ENCODE peak calls at places on chromosomes 3 and 15, in ten cellular contexts. One of them, this sample, is unnamed.

GRCh38 chr3:170038434-170039110 is 777 bp downstream of the GPR160 start:
- DNase-seq in posterior vena cava: peak
- DNase-seq in T1000: no peak
- DNase-seq in AG10803: no peak
- DNase-seq in HEK293T: peak
- DNase-seq in GOT3: no peak
- DNase-seq in skeletal muscle cell: no peak
- DNase-seq in HL-60: peak
- DNase-seq in globus pallidus: no peak
- DNase-seq in GM23338: peak
- DNase-seq in this sample: peak

GRCh38 chr3:14177580-14178246 is 688 bp downstream of the XPC start:
- DNase-seq in GOT3: no peak
- DNase-seq in HL-60: peak
- DNase-seq in AG10803: no peak
- DNase-seq in GM23338: no peak
- DNase-seq in HEK293T: no peak
- DNase-seq in globus pallidus: no peak
- DNase-seq in T1000: no peak
- DNase-seq in posterior vena cava: no peak
- DNase-seq in skeletal muscle cell: no peak
- DNase-seq in this sample: no peak

GRCh38 chr3:177382944-177383343 is 185.7 kb upstream of the TBL1XR1 start:
- DNase-seq in T1000: no peak
- DNase-seq in posterior vena cava: no peak
- DNase-seq in HL-60: no peak
- DNase-seq in globus pallidus: no peak
- DNase-seq in HEK293T: no peak
- DNase-seq in skeletal muscle cell: no peak
- DNase-seq in GOT3: no peak
- DNase-seq in GM23338: no peak
- DNase-seq in AG10803: no peak
- DNase-seq in this sample: no peak

GRCh38 chr3:12935023-12935860 is 93.9 kb upstream of the RPL32 start:
- DNase-seq in T1000: no peak
- DNase-seq in HL-60: no peak
- DNase-seq in GOT3: no peak
- DNase-seq in HEK293T: no peak
- DNase-seq in skeletal muscle cell: no peak
- DNase-seq in globus pallidus: no peak
- DNase-seq in GM23338: no peak
- DNase-seq in AG10803: no peak
- DNase-seq in posterior vena cava: no peak
- DNase-seq in this sample: no peak

GRCh38 chr3:117893638-117894037 is 1141.0 kb downstream of the IGSF11 start:
- DNase-seq in skeletal muscle cell: no peak
- DNase-seq in HEK293T: no peak
- DNase-seq in T1000: no peak
- DNase-seq in globus pallidus: no peak
- DNase-seq in HL-60: no peak
- DNase-seq in GOT3: no peak
- DNase-seq in AG10803: peak
- DNase-seq in GM23338: no peak
- DNase-seq in posterior vena cava: no peak
- DNase-seq in this sample: no peak

GRCh38 chr15:100140527-100141303 is 201.1 kb downstream of the ADAMTS17 start:
- DNase-seq in skeletal muscle cell: no peak
- DNase-seq in HL-60: peak
- DNase-seq in globus pallidus: peak
- DNase-seq in T1000: no peak
- DNase-seq in GM23338: no peak
- DNase-seq in AG10803: no peak
- DNase-seq in posterior vena cava: no peak
- DNase-seq in HEK293T: no peak
- DNase-seq in GOT3: no peak
- DNase-seq in this sample: no peak

GRCh38 chr3:45896069-45896468 is 9.7 kb downstream of the CCR9 start:
- DNase-seq in AG10803: no peak
- DNase-seq in HL-60: no peak
- DNase-seq in GOT3: no peak
- DNase-seq in skeletal muscle cell: no peak
- DNase-seq in GM23338: no peak
- DNase-seq in globus pallidus: no peak
- DNase-seq in posterior vena cava: no peak
- DNase-seq in T1000: no peak
- DNase-seq in HEK293T: no peak
- DNase-seq in this sample: no peak

GRCh38 chr3:77381426-77381825 is 341.5 kb downstream of the ROBO2 start:
- DNase-seq in HL-60: no peak
- DNase-seq in GM23338: no peak
- DNase-seq in HEK293T: no peak
- DNase-seq in T1000: no peak
- DNase-seq in GOT3: no peak
- DNase-seq in globus pallidus: no peak
- DNase-seq in skeletal muscle cell: no peak
- DNase-seq in posterior vena cava: no peak
- DNase-seq in AG10803: no peak
- DNase-seq in this sample: no peak

GRCh38 chr3:192005989-192006388 is 545.0 kb downstream of the PYDC2 start:
- DNase-seq in globus pallidus: no peak
- DNase-seq in T1000: no peak
- DNase-seq in skeletal muscle cell: no peak
- DNase-seq in HL-60: no peak
- DNase-seq in GOT3: no peak
- DNase-seq in HEK293T: no peak
- DNase-seq in AG10803: no peak
- DNase-seq in posterior vena cava: no peak
- DNase-seq in GM23338: no peak
- DNase-seq in this sample: no peak

GRCh38 chr15:62059818-62060115 is 480 bp downstream of the VPS13C start:
- DNase-seq in posterior vena cava: no peak
- DNase-seq in globus pallidus: peak
- DNase-seq in T1000: no peak
- DNase-seq in HL-60: peak
- DNase-seq in skeletal muscle cell: no peak
- DNase-seq in AG10803: peak
- DNase-seq in HEK293T: peak
- DNase-seq in GOT3: peak
- DNase-seq in GM23338: no peak
- DNase-seq in this sample: no peak

GRCh38 chr3:172191629-172192028 is 152.3 kb downstream of the FNDC3B start:
- DNase-seq in posterior vena cava: no peak
- DNase-seq in AG10803: no peak
- DNase-seq in HEK293T: no peak
- DNase-seq in HL-60: no peak
- DNase-seq in T1000: no peak
- DNase-seq in GM23338: no peak
- DNase-seq in GOT3: no peak
- DNase-seq in skeletal muscle cell: no peak
- DNase-seq in globus pallidus: no peak
- DNase-seq in this sample: no peak

GRCh38 chr3:67790043-67790442 is 135.6 kb upstream of the SUCLG2 start:
- DNase-seq in AG10803: peak
- DNase-seq in globus pallidus: peak
- DNase-seq in HL-60: peak
- DNase-seq in HEK293T: peak
- DNase-seq in skeletal muscle cell: no peak
- DNase-seq in GM23338: peak
- DNase-seq in posterior vena cava: no peak
- DNase-seq in T1000: no peak
- DNase-seq in GOT3: no peak
- DNase-seq in this sample: no peak